ENCODE peak calls at places on chromosomes 6 and 20, in seven cellular contexts. K is vagina; W is stimulated activated CD4-positive, alpha-beta T cell treated with anti-CD3 and anti-CD28 coated beads, Interleukin-1b, Interleukin-23, amount 100 ng/mL, for 1 hour; C is amygdala; V is sigmoid colon; A is left colon; T is pancreas. P is an unnamed sample.

GRCh38 chr6:125300992-125301434 is 754 bp downstream of the HDDC2 start:
- DNase-seq in K (no peak), V (no peak), W (no peak), T (no peak), C (no peak), A (no peak), P (no peak)

GRCh38 chr6:93745306-93745705 is 325.9 kb upstream of the EPHA7 start:
- DNase-seq in A (no peak), T (no peak), K (no peak), C (no peak), W (no peak), V (no peak), P (no peak)

GRCh38 chr20:42484335-42484734 is 705.4 kb downstream of the PTPRT start:
- DNase-seq in K (no peak), W (no peak), T (no peak), V (no peak), A (no peak), C (no peak), P (no peak)

GRCh38 chr6:54646551-54647300 is 199.8 kb upstream of the FAM83B start:
- DNase-seq in C (no peak), K (no peak), A (no peak), T (no peak), V (no peak), W (no peak), P (no peak)

GRCh38 chr6:134173936-134174789 is 121.7 kb upstream of the SLC2A12 start:
- DNase-seq in K (no peak), C (peak; percentile 32), T (peak; percentile 79), A (peak; percentile 65), V (peak; percentile 88), W (peak; percentile 94), P (peak; percentile 75)

GRCh38 chr6:23532227-23532626 is 593.8 kb upstream of the NRSN1 start:
- DNase-seq in C (no peak), V (no peak), A (no peak), T (no peak), K (no peak), W (no peak), P (no peak)

GRCh38 chr6:16918586-16918985 is 157.3 kb upstream of the ATXN1 start:
- DNase-seq in C (no peak), V (no peak), A (no peak), W (no peak), T (no peak), K (no peak), P (no peak)

GRCh38 chr6:98945311-98946005 is 2.3 kb downstream of the FBXL4 start:
- DNase-seq in A (no peak), K (no peak), W (no peak), C (no peak), V (no peak), T (no peak), P (no peak)

GRCh38 chr6:112434896-112435295 is 87.8 kb downstream of the RFPL4B start:
- DNase-seq in T (no peak), A (no peak), V (no peak), C (no peak), K (no peak), W (no peak), P (no peak)

GRCh38 chr6:6758915-6759654 is 170.6 kb downstream of the LY86 start:
- DNase-seq in K (no peak), C (no peak), T (peak; percentile 81), W (no peak), V (peak; percentile 72), A (peak; percentile 51), P (no peak)

GRCh38 chr6:44956426-44956825 is 371.7 kb upstream of the RUNX2 start:
- DNase-seq in V (no peak), T (no peak), W (no peak), C (no peak), K (no peak), A (no peak), P (no peak)